ENCODE peak calls at places on chromosomes 12 and 14, in ten cellular contexts. N is sigmoid colon, J is prostate gland, Q is GM23338, E is SK-N-SH, F is Panc1, M is transverse colon, L is suprapubic skin, O is GM12891, Z is stomach. G is an unnamed sample.
A peak's percentile ranks its signal among the peaks of the same experiment; 100 is the strongest.

GRCh38 chr12:120224304-120225199 is 23.6 kb upstream of the RPLP0 start:
- DNase-seq in Q (no peak), N (peak; percentile 81), M (peak; percentile 86), O (peak; percentile 47), J (peak; percentile 36), Z (peak; percentile 83), L (peak; percentile 80), E (peak; percentile 79), F (no peak), G (peak; percentile 82)

GRCh38 chr14:31937730-31938346 is 139.3 kb upstream of the ARHGAP5 start:
- DNase-seq in N (peak; percentile 67), O (peak; percentile 37), F (peak; percentile 89), Q (no peak), L (no peak), J (no peak), Z (peak; percentile 59), E (no peak), M (peak; percentile 70), G (no peak)

GRCh38 chr14:92729632-92730358 is 18.6 kb downstream of the LGMN start:
- DNase-seq in L (no peak), M (no peak), Q (no peak), J (no peak), O (no peak), Z (no peak), E (no peak), F (no peak), N (no peak), G (no peak)

GRCh38 chr12:121325922-121326396 is 26.3 kb downstream of the ANAPC5 start:
- DNase-seq in F (no peak), Z (no peak), M (no peak), O (no peak), E (no peak), Q (no peak), N (no peak), L (no peak), J (no peak), G (no peak)

GRCh38 chr14:65224799-65225198 is 122.5 kb upstream of the MAX start:
- DNase-seq in E (no peak), N (no peak), O (no peak), Z (peak; percentile 76), J (peak; percentile 44), L (no peak), Q (no peak), F (no peak), M (no peak), G (no peak)

GRCh38 chr12:84502907-84503787 is 409.5 kb downstream of the SLC6A15 start:
- DNase-seq in F (peak; percentile 25), M (peak; percentile 20), Q (peak; percentile 87), E (no peak), N (no peak), L (no peak), O (no peak), Z (peak; percentile 30), J (peak; percentile 18), G (no peak)

GRCh38 chr12:43882578-43883178 is 46.8 kb downstream of the TMEM117 start:
- DNase-seq in J (peak; percentile 26), L (no peak), M (peak; percentile 12), O (peak; percentile 14), N (no peak), Z (no peak), F (peak; percentile 56), E (peak; percentile 56), Q (peak; percentile 79), G (no peak)

GRCh38 chr12:100520048-100520769 is 46.5 kb downstream of the NR1H4 start:
- DNase-seq in J (no peak), L (no peak), N (no peak), Z (no peak), F (no peak), Q (peak; percentile 6), E (no peak), O (no peak), M (no peak), G (no peak)

GRCh38 chr12:59972941-59973340 is 377.1 kb downstream of the SLC16A7 start:
- DNase-seq in L (no peak), Q (no peak), J (no peak), Z (no peak), E (no peak), M (no peak), N (no peak), O (no peak), F (no peak), G (no peak)

GRCh38 chr12:59431266-59431665 is 164.6 kb upstream of the SLC16A7 start:
- DNase-seq in M (no peak), L (no peak), Z (no peak), E (no peak), N (no peak), Q (peak; percentile 21), F (no peak), O (no peak), J (no peak), G (no peak)

GRCh38 chr12:77049767-77050353 is 15.5 kb downstream of the E2F7 start:
- DNase-seq in M (no peak), J (peak; percentile 39), Z (no peak), O (no peak), E (peak; percentile 49), L (no peak), Q (peak; percentile 68), F (no peak), N (no peak), G (no peak)

GRCh38 chr12:1932264-1932777 is 13.9 kb upstream of the CACNA2D4 start:
- DNase-seq in O (no peak), L (peak; percentile 66), E (peak; percentile 86), N (peak; percentile 95), Z (peak; percentile 81), M (peak; percentile 79), Q (no peak), F (no peak), J (peak; percentile 34), G (peak; percentile 70)
- TF ChIP-seq POLR2AphosphoS5 in O (no peak), L (no peak), E (peak; percentile 51), N (peak; percentile 98), Z (peak; percentile 93), M (peak; percentile 88), Q (no peak), F (no peak), J (peak; percentile 38), G (no peak)

GRCh38 chr12:643478-644292 is 19.6 kb downstream of the NINJ2 start:
- DNase-seq in E (no peak), J (no peak), F (no peak), O (no peak), M (peak; percentile 42), L (peak; percentile 86), Q (peak; percentile 40), N (peak; percentile 68), Z (peak; percentile 32), G (peak; percentile 82)

GRCh38 chr12:644293-644639 is 19.0 kb downstream of the NINJ2 start:
- DNase-seq in L (no peak), J (no peak), Q (no peak), E (no peak), N (peak; percentile 38), M (no peak), F (no peak), Z (no peak), O (no peak), G (no peak)

GRCh38 chr12:644818-645552 is 18.3 kb downstream of the NINJ2 start:
- DNase-seq in E (no peak), F (no peak), M (no peak), O (no peak), Z (no peak), L (no peak), Q (no peak), J (no peak), N (no peak), G (no peak)

GRCh38 chr12:645563-646071 is 17.6 kb downstream of the NINJ2 start:
- DNase-seq in F (no peak), Q (no peak), J (no peak), M (no peak), O (no peak), N (peak; percentile 87), Z (peak; percentile 38), E (no peak), L (no peak), G (no peak)

GRCh38 chr12:642633-643477 is 20.4 kb downstream of the NINJ2 start:
- DNase-seq in Q (peak; percentile 83), E (peak; percentile 87), Z (peak; percentile 78), F (no peak), M (peak; percentile 84), L (peak; percentile 85), N (peak; percentile 87), O (peak; percentile 80), J (peak; percentile 66), G (peak; percentile 97)
- TF ChIP-seq POLR2AphosphoS5 in Q (peak; percentile 41), E (no peak), Z (no peak), F (peak; percentile 41), M (peak; percentile 35), L (peak; percentile 43), N (peak; percentile 48), O (peak; percentile 21), J (peak; percentile 5), G (peak; percentile 83)

DNA sequence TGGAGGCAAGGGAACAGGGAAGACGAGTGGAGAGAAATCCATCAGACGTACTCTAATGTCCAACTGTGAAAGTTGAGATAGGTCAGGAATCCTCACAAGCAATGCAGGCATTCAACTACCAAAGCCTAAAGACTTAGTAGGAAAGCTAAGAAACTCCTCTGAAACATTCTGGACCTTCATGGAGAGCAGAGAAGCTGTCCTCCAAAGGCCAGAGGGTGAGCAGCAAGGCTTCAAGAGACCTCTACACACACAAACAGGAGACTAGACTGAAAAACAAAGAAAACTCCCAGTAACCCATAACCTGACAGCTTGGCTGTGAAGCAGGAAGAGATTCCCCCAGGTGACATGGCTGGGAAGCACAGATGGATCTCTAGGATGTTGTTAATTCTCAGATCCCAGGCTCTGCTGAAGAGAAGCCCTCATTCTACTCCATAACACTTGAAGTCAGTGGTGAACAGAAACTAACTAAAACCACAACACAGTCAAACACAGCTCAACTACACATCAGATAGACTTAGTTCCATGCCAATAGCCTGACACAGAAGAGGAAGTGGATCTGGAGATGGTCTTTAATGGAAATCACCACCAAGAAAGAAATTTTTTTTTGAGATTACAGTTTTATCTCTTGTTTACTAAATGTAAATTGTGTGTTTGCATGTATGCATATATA is 23.2 kb upstream of the LYZ start:
- DNase-seq in E (no peak), J (no peak), L (no peak), F (no peak), Q (no peak), N (no peak), O (no peak), M (no peak), Z (no peak), G (no peak)
- TF ChIP-seq POLR2AphosphoS5 in E (no peak), J (no peak), L (no peak), F (no peak), Q (no peak), N (no peak), O (no peak), M (no peak), Z (no peak), G (no peak)

DNA sequence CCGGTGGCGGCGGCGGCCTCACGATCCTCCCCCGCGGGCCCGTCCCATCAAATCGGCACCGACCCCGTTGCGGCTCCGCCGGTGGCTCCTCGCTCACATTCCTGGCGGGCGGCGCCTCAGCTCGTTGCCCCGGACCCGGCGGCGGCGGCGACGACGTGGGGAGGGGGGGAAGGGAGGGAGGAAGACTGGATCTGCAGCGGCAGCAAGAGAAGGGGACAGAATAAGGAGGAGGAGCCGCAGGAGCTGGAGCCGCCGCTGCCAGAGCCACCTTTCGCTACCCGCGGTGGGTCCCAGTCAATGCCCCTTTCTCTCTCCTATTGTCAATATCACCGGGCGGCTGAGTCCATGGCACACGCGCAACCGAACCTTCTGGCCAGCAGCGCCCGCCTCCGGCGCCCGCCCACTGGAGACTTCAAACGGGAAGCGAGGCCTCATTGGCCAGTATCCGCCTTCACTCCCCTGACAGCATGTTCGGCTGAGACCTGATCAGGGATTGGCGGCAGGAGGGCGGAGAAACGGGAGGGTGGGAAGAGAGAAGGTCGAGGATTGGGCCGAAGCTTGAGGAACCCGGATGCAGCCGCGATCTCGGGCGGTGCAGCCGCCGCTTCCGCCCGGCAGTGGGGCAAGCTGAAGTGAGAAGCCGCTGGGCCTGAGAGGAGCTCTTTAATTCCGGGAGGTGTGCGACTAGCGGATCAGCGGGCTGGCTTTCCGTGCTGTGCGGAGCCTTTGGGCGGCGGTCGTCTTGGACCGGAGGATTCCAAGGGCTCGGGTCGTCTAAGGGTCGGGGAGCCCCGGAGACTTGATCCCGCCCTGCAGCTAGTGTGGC is at the start of gene PPP2R5E:
- DNase-seq in J (peak; percentile 99), F (peak; percentile 90), O (peak; percentile 89), N (peak; percentile 99), Z (peak; percentile 98), L (peak; percentile 98), Q (peak; percentile 99), E (peak; percentile 96), M (peak; percentile 99), G (peak; percentile 98)
- TF ChIP-seq POLR2AphosphoS5 in J (peak; percentile 95), F (peak; percentile 91), O (peak; percentile 93), N (peak; percentile 90), Z (peak; percentile 19), L (peak; percentile 30), Q (peak; percentile 91), E (peak; percentile 93), M (peak; percentile 95), G (peak; percentile 96)

G was measured in spleen.